ENCODE peak calls at places on chromosomes 3 and 15, in ten cellular contexts. One of them, this sample, is unnamed.
A peak's percentile ranks its signal among the peaks of the same experiment; 100 is the strongest.

GRCh38 chr3:90016492-90017065 is 909.2 kb downstream of the EPHA3 start:
- DNase-seq in neuronal stem cell: no peak
- DNase-seq in A549: no peak
- DNase-seq in prostate gland: no peak
- DNase-seq in right cardiac atrium: no peak
- DNase-seq in thyroid gland: no peak
- DNase-seq in WERI-Rb-1: no peak
- DNase-seq in keratinocyte: no peak
- DNase-seq in cardiac muscle cell: no peak
- DNase-seq in pancreas: no peak
- DNase-seq in this sample: no peak

GRCh38 chr15:41161736-41162135 is 45.7 kb upstream of the INO80 start:
- DNase-seq in neuronal stem cell: no peak
- DNase-seq in A549: no peak
- DNase-seq in prostate gland: no peak
- DNase-seq in right cardiac atrium: no peak
- DNase-seq in thyroid gland: no peak
- DNase-seq in WERI-Rb-1: no peak
- DNase-seq in keratinocyte: no peak
- DNase-seq in cardiac muscle cell: no peak
- DNase-seq in pancreas: no peak
- DNase-seq in this sample: no peak

GRCh38 chr3:109382573-109382972 is 45.2 kb upstream of the DPPA4 start:
- DNase-seq in neuronal stem cell: no peak
- DNase-seq in A549: no peak
- DNase-seq in prostate gland: no peak
- DNase-seq in right cardiac atrium: no peak
- DNase-seq in thyroid gland: no peak
- DNase-seq in WERI-Rb-1: no peak
- DNase-seq in keratinocyte: no peak
- DNase-seq in cardiac muscle cell: no peak
- DNase-seq in pancreas: no peak
- DNase-seq in this sample: no peak

GRCh38 chr3:185521349-185522138 is 22.7 kb upstream of the TMEM41A start:
- DNase-seq in neuronal stem cell: no peak
- DNase-seq in A549: no peak
- DNase-seq in prostate gland: no peak
- DNase-seq in right cardiac atrium: no peak
- DNase-seq in thyroid gland: no peak
- DNase-seq in WERI-Rb-1: no peak
- DNase-seq in keratinocyte: no peak
- DNase-seq in cardiac muscle cell: no peak
- DNase-seq in pancreas: no peak
- DNase-seq in this sample: peak; percentile 21

GRCh38 chr3:112557980-112558379 is 3.8 kb downstream of the ATG3 start:
- DNase-seq in neuronal stem cell: no peak
- DNase-seq in A549: no peak
- DNase-seq in prostate gland: no peak
- DNase-seq in right cardiac atrium: no peak
- DNase-seq in thyroid gland: no peak
- DNase-seq in WERI-Rb-1: no peak
- DNase-seq in keratinocyte: no peak
- DNase-seq in cardiac muscle cell: no peak
- DNase-seq in pancreas: no peak
- DNase-seq in this sample: no peak

GRCh38 chr3:167909443-167910287 is 174.1 kb downstream of the SERPINI1 start:
- DNase-seq in neuronal stem cell: no peak
- DNase-seq in A549: no peak
- DNase-seq in prostate gland: no peak
- DNase-seq in right cardiac atrium: no peak
- DNase-seq in thyroid gland: no peak
- DNase-seq in WERI-Rb-1: no peak
- DNase-seq in keratinocyte: no peak
- DNase-seq in cardiac muscle cell: peak; percentile 23
- DNase-seq in pancreas: no peak
- DNase-seq in this sample: no peak

GRCh38 chr3:50502584-50503423 is 630 bp downstream of the CACNA2D2 start:
- DNase-seq in neuronal stem cell: peak; percentile 43
- DNase-seq in A549: no peak
- DNase-seq in prostate gland: no peak
- DNase-seq in right cardiac atrium: no peak
- DNase-seq in thyroid gland: peak; percentile 17
- DNase-seq in WERI-Rb-1: peak; percentile 41
- DNase-seq in keratinocyte: no peak
- DNase-seq in cardiac muscle cell: peak; percentile 54
- DNase-seq in pancreas: no peak
- DNase-seq in this sample: no peak

GRCh38 chr3:116947148-116947547 is 237.6 kb downstream of the TUSC7 start:
- DNase-seq in neuronal stem cell: no peak
- DNase-seq in A549: no peak
- DNase-seq in prostate gland: no peak
- DNase-seq in right cardiac atrium: no peak
- DNase-seq in thyroid gland: no peak
- DNase-seq in WERI-Rb-1: no peak
- DNase-seq in keratinocyte: no peak
- DNase-seq in cardiac muscle cell: no peak
- DNase-seq in pancreas: no peak
- DNase-seq in this sample: no peak

GRCh38 chr3:134623615-134624245 is 27.1 kb downstream of the KY start:
- DNase-seq in neuronal stem cell: no peak
- DNase-seq in A549: no peak
- DNase-seq in prostate gland: no peak
- DNase-seq in right cardiac atrium: no peak
- DNase-seq in thyroid gland: no peak
- DNase-seq in WERI-Rb-1: peak; percentile 3
- DNase-seq in keratinocyte: no peak
- DNase-seq in cardiac muscle cell: no peak
- DNase-seq in pancreas: no peak
- DNase-seq in this sample: no peak

GRCh38 chr3:101513419-101513986 is 491 bp upstream of the SENP7 start:
- DNase-seq in neuronal stem cell: no peak
- DNase-seq in A549: no peak
- DNase-seq in prostate gland: no peak
- DNase-seq in right cardiac atrium: no peak
- DNase-seq in thyroid gland: no peak
- DNase-seq in WERI-Rb-1: no peak
- DNase-seq in keratinocyte: no peak
- DNase-seq in cardiac muscle cell: no peak
- DNase-seq in pancreas: no peak
- DNase-seq in this sample: no peak

GRCh38 chr3:65950340-65951326 is 88.1 kb downstream of the MAGI1 start:
- DNase-seq in neuronal stem cell: no peak
- DNase-seq in A549: no peak
- DNase-seq in prostate gland: no peak
- DNase-seq in right cardiac atrium: no peak
- DNase-seq in thyroid gland: no peak
- DNase-seq in WERI-Rb-1: no peak
- DNase-seq in keratinocyte: no peak
- DNase-seq in cardiac muscle cell: no peak
- DNase-seq in pancreas: no peak
- DNase-seq in this sample: no peak

DNA sequence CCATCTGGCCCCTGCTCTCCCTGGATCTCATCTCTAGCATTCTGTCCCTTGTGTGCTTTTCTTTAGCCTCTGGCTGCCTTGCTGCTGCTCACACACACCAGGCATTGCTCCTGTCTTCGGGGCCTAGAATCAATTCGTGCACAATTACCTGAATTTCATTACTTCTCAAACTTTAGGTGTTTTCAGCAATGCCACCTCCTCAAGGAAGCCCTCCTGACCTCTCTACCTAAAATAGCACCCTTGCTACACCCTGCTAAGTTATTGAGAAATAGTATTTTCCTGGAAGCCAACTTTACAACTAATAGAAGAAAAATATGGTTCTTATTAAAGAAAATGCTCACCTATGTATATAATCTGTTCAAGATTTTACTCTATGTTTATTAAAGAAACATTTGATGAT is 40.5 kb downstream of the CP start:
- DNase-seq in neuronal stem cell: no peak
- DNase-seq in A549: no peak
- DNase-seq in prostate gland: no peak
- DNase-seq in right cardiac atrium: no peak
- DNase-seq in thyroid gland: no peak
- DNase-seq in WERI-Rb-1: no peak
- DNase-seq in keratinocyte: no peak
- DNase-seq in cardiac muscle cell: no peak
- DNase-seq in pancreas: no peak
- DNase-seq in this sample: no peak
- H3K27ac ChIP-seq in neuronal stem cell: no peak overlapping the region
- H3K27ac ChIP-seq in A549: peak overlapping the region; percentile 78
- H3K27ac ChIP-seq in prostate gland: no peak overlapping the region
- H3K27ac ChIP-seq in right cardiac atrium: no peak overlapping the region
- H3K27ac ChIP-seq in thyroid gland: peak overlapping the region; percentile 67
- H3K27ac ChIP-seq in WERI-Rb-1: no peak overlapping the region
- H3K27ac ChIP-seq in keratinocyte: no peak overlapping the region
- H3K27ac ChIP-seq in cardiac muscle cell: no peak overlapping the region
- H3K27ac ChIP-seq in pancreas: no peak overlapping the region
- H3K27ac ChIP-seq in this sample: no peak overlapping the region

GRCh38 chr15:64702816-64703631 is 72.4 kb downstream of the RBPMS2 start:
- DNase-seq in neuronal stem cell: peak; percentile 94
- DNase-seq in A549: peak; percentile 93
- DNase-seq in prostate gland: peak; percentile 96
- DNase-seq in right cardiac atrium: peak; percentile 98
- DNase-seq in thyroid gland: peak; percentile 97
- DNase-seq in WERI-Rb-1: peak; percentile 99
- DNase-seq in keratinocyte: peak; percentile 23
- DNase-seq in cardiac muscle cell: peak; percentile 98
- DNase-seq in pancreas: peak; percentile 96
- DNase-seq in this sample: peak; percentile 99
- H3K9me3 ChIP-seq in neuronal stem cell: no peaks in the 10 kb centered on the region
- H3K9me3 ChIP-seq in A549: no peaks in the 10 kb centered on the region
- H3K9me3 ChIP-seq in prostate gland: no peaks in the 10 kb centered on the region
- H3K9me3 ChIP-seq in right cardiac atrium: no peaks in the 10 kb centered on the region
- H3K9me3 ChIP-seq in thyroid gland: no peaks in the 10 kb centered on the region
- H3K9me3 ChIP-seq in WERI-Rb-1: no peaks in the 10 kb centered on the region
- H3K9me3 ChIP-seq in keratinocyte: no peaks in the 10 kb centered on the region
- H3K9me3 ChIP-seq in cardiac muscle cell: no peaks in the 10 kb centered on the region
- H3K9me3 ChIP-seq in pancreas: no peaks in the 10 kb centered on the region
- H3K9me3 ChIP-seq in this sample: no peaks in the 10 kb centered on the region

GRCh38 chr3:46925585-46925934 is 48.0 kb downstream of the PTH1R start:
- DNase-seq in neuronal stem cell: no peak
- DNase-seq in A549: no peak
- DNase-seq in prostate gland: no peak
- DNase-seq in right cardiac atrium: peak; percentile 68
- DNase-seq in thyroid gland: peak; percentile 61
- DNase-seq in WERI-Rb-1: no peak
- DNase-seq in keratinocyte: no peak
- DNase-seq in cardiac muscle cell: no peak
- DNase-seq in pancreas: no peak
- DNase-seq in this sample: peak; percentile 81
- H3K27ac ChIP-seq in neuronal stem cell: no peak overlapping the region
- H3K27ac ChIP-seq in A549: peak overlapping the region; percentile 74
- H3K27ac ChIP-seq in prostate gland: no peak overlapping the region
- H3K27ac ChIP-seq in right cardiac atrium: peak overlapping the region; percentile 64
- H3K27ac ChIP-seq in thyroid gland: peak overlapping the region; percentile 88
- H3K27ac ChIP-seq in WERI-Rb-1: no peak overlapping the region
- H3K27ac ChIP-seq in keratinocyte: no peak overlapping the region
- H3K27ac ChIP-seq in cardiac muscle cell: no peak overlapping the region
- H3K27ac ChIP-seq in pancreas: no peak overlapping the region
- H3K27ac ChIP-seq in this sample: peak overlapping the region; percentile 65

GRCh38 chr15:26711445-26711844 is 61.4 kb downstream of the GABRB3 start:
- DNase-seq in neuronal stem cell: no peak
- DNase-seq in A549: no peak
- DNase-seq in prostate gland: no peak
- DNase-seq in right cardiac atrium: no peak
- DNase-seq in thyroid gland: no peak
- DNase-seq in WERI-Rb-1: no peak
- DNase-seq in keratinocyte: no peak
- DNase-seq in cardiac muscle cell: no peak
- DNase-seq in pancreas: no peak
- DNase-seq in this sample: no peak

GRCh38 chr15:26712350-26712749 is 60.5 kb downstream of the GABRB3 start:
- DNase-seq in neuronal stem cell: no peak
- DNase-seq in A549: no peak
- DNase-seq in prostate gland: no peak
- DNase-seq in right cardiac atrium: no peak
- DNase-seq in thyroid gland: no peak
- DNase-seq in WERI-Rb-1: no peak
- DNase-seq in keratinocyte: no peak
- DNase-seq in cardiac muscle cell: peak; percentile 71
- DNase-seq in pancreas: no peak
- DNase-seq in this sample: no peak

GRCh38 chr15:26716069-26716468 is 56.8 kb downstream of the GABRB3 start:
- DNase-seq in neuronal stem cell: no peak
- DNase-seq in A549: no peak
- DNase-seq in prostate gland: no peak
- DNase-seq in right cardiac atrium: no peak
- DNase-seq in thyroid gland: no peak
- DNase-seq in WERI-Rb-1: no peak
- DNase-seq in keratinocyte: no peak
- DNase-seq in cardiac muscle cell: no peak
- DNase-seq in pancreas: no peak
- DNase-seq in this sample: no peak

DNA sequence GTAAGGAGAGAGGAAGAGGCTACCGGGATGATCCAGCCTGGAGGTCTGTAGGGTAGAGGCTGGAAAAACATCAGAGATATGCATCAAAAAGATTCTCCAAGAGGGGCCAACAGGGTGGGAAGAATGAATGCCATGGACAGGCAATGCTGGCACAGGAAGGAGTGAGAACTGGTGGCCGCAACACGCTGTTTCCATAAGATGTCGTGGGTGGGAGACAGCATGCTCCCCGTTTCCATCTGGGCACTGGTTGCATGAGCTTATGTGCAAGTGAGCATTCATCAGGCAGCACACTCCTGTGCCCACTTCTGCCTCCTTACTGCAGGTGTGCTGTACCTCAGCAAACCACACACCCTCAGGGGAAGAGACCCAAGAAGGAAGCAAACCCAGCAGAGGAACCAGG is 59.4 kb downstream of the GABRB3 start:
- DNase-seq in neuronal stem cell: no peak
- DNase-seq in A549: no peak
- DNase-seq in prostate gland: no peak
- DNase-seq in right cardiac atrium: no peak
- DNase-seq in thyroid gland: no peak
- DNase-seq in WERI-Rb-1: no peak
- DNase-seq in keratinocyte: no peak
- DNase-seq in cardiac muscle cell: no peak
- DNase-seq in pancreas: no peak
- DNase-seq in this sample: no peak
- H3K9me3 ChIP-seq in neuronal stem cell: no peaks in the 10 kb centered on the region
- H3K9me3 ChIP-seq in A549: no peaks in the 10 kb centered on the region
- H3K9me3 ChIP-seq in prostate gland: no peaks in the 10 kb centered on the region
- H3K9me3 ChIP-seq in right cardiac atrium: no peaks in the 10 kb centered on the region
- H3K9me3 ChIP-seq in thyroid gland: no peaks in the 10 kb centered on the region
- H3K9me3 ChIP-seq in WERI-Rb-1: no peaks in the 10 kb centered on the region
- H3K9me3 ChIP-seq in keratinocyte: peaks cover 8% of the 10 kb centered on the region
- H3K9me3 ChIP-seq in cardiac muscle cell: no peaks in the 10 kb centered on the region
- H3K9me3 ChIP-seq in pancreas: no peaks in the 10 kb centered on the region
- H3K9me3 ChIP-seq in this sample: peaks cover 19% of the 10 kb centered on the region

GRCh38 chr3:42700366-42701288 is 2.0 kb downstream of the HHATL start:
- DNase-seq in neuronal stem cell: no peak
- DNase-seq in A549: no peak
- DNase-seq in prostate gland: no peak
- DNase-seq in right cardiac atrium: no peak
- DNase-seq in thyroid gland: no peak
- DNase-seq in WERI-Rb-1: no peak
- DNase-seq in keratinocyte: no peak
- DNase-seq in cardiac muscle cell: no peak
- DNase-seq in pancreas: no peak
- DNase-seq in this sample: no peak
- H3K27ac ChIP-seq in neuronal stem cell: no peak overlapping the region
- H3K27ac ChIP-seq in A549: no peak overlapping the region
- H3K27ac ChIP-seq in prostate gland: no peak overlapping the region
- H3K27ac ChIP-seq in right cardiac atrium: peak overlapping the region; percentile 93
- H3K27ac ChIP-seq in thyroid gland: no peak overlapping the region
- H3K27ac ChIP-seq in WERI-Rb-1: no peak overlapping the region
- H3K27ac ChIP-seq in keratinocyte: no peak overlapping the region
- H3K27ac ChIP-seq in cardiac muscle cell: no peak overlapping the region
- H3K27ac ChIP-seq in pancreas: no peak overlapping the region
- H3K27ac ChIP-seq in this sample: peak overlapping the region; percentile 85